ENCODE peak calls at places on chromosomes 3 and 15, in eight cellular contexts. G is ovary, H is NB4, I is heart left ventricle, T is neural progenitor cell, R is MM.1S, S is cardiac muscle cell, Y is HFF-Myc. V is an unnamed sample.

GRCh38 chr15:32942286-32942927 is 224.6 kb downstream of the GREM1 start:
- DNase-seq in H (no peak), S (no peak), I (no peak), Y (no peak), G (no peak), R (no peak), T (no peak), V (no peak)

GRCh38 chr3:156675744-156676466 is 1.5 kb downstream of the TIPARP start:
- DNase-seq in T (no peak), I (peak; percentile 28), Y (peak; percentile 69), S (peak; percentile 44), R (no peak), H (peak; percentile 52), G (peak; percentile 40), V (no peak)

GRCh38 chr3:24843955-24844354 is 349.3 kb upstream of the THRB start:
- DNase-seq in Y (no peak), H (no peak), G (no peak), S (no peak), R (no peak), I (no peak), T (no peak), V (no peak)

GRCh38 chr3:124878561-124879394 is 8.4 kb downstream of the ITGB5 start:
- DNase-seq in S (no peak), Y (peak; percentile 93), I (no peak), G (peak; percentile 39), R (no peak), H (no peak), T (no peak), V (peak; percentile 86)

GRCh38 chr15:29968099-29968892 is 114.5 kb upstream of the GOLGA8J start:
- DNase-seq in T (peak; percentile 68), I (no peak), G (peak; percentile 28), H (no peak), R (no peak), S (peak; percentile 45), Y (no peak), V (no peak)

GRCh38 chr15:91915576-91915975 is 62.1 kb downstream of the SLCO3A1 start:
- DNase-seq in R (no peak), I (no peak), T (no peak), H (no peak), G (no peak), Y (no peak), S (no peak), V (no peak)

GRCh38 chr3:10505791-10506585 is 602 bp upstream of the ATP2B2 start:
- DNase-seq in I (no peak), G (no peak), T (no peak), R (no peak), H (no peak), S (no peak), Y (no peak), V (no peak)

GRCh38 chr3:47985376-47985775 is 30.8 kb downstream of the MAP4 start:
- DNase-seq in G (no peak), I (no peak), H (no peak), S (no peak), Y (no peak), T (no peak), R (no peak), V (no peak)

GRCh38 chr3:64856953-64857516 is 169.2 kb upstream of the ADAMTS9 start:
- DNase-seq in S (no peak), T (no peak), Y (no peak), I (no peak), H (no peak), R (no peak), G (no peak), V (no peak)

DNA sequence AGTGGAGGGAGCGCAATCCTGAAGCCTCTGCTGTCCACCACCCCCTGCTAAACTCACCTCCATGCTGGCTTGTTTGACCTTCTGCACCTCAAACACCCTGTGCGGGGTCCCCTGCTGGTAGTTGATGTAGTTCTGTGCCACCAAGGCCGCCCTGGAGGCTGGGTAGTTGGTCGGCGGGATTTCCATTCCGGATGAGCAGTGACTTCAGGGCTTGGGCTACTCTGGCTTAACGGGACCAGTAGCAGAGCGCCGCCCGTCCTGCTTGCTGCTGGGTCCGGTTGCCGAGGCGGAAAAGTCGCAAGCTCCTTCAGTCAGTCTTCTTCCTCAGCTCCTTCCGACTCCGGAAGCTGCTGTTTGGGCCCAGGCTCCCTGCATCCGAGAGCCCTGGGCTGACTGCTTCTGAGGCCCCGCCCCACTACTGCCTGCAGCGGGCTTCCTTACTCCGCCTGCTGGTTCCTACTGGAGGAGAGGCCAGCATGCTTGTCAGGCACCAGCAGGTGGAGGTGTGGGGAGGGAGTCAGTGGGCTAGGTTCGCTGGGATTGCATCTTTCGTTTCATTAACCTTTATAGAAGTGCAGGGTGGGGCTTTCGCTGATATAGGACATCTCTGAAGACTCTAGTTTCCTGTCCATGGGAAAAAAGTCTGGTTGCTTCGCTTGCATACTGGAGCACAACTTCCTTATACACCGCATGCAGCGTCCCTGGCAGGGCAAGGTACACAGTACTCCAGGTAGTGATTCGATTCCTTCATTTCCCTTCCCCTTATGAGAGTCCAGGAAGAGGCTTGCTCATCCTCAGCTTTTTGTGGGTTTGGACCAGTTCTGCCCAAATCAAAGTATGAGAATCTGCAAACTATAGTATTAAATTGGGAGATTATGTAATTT is at the start of gene LXN:
- DNase-seq in T (peak; percentile 94), I (peak; percentile 84), G (peak; percentile 81), Y (peak; percentile 61), H (no peak), S (peak; percentile 87), R (peak; percentile 97), V (peak; percentile 39)
- TF ChIP-seq CTCF in T (peak; percentile 73), I (peak; percentile 57), G (peak; percentile 57), Y (peak; percentile 85), H (no peak), S (peak; percentile 85), R (peak; percentile 89), V (peak; percentile 90)

GRCh38 chr15:89664951-89665350 is 9.7 kb upstream of the KIF7 start:
- DNase-seq in G (no peak), R (no peak), T (no peak), Y (no peak), I (no peak), H (no peak), S (no peak), V (no peak)
- H3K4me3 ChIP-seq in G (peak overlapping the region; percentile 39), R (no peak overlapping the region), T (peak overlapping the region; percentile 45), Y (peak overlapping the region; percentile 30), I (no peak overlapping the region), H (peak overlapping the region; percentile 16), S (no peak overlapping the region), V (peak overlapping the region; percentile 52)

GRCh38 chr3:144770813-144771400 is 799.3 kb downstream of the DIPK2A start:
- DNase-seq in R (peak; percentile 29), H (peak; percentile 24), G (no peak), Y (peak; percentile 19), S (peak; percentile 51), I (no peak), T (peak; percentile 41), V (no peak)
- TF ChIP-seq CTCF in R (peak; percentile 47), H (no peak), G (no peak), Y (peak; percentile 7), S (peak; percentile 42), I (peak; percentile 45), T (peak; percentile 58), V (peak; percentile 44)

GRCh38 chr15:64891546-64891945 is 20.2 kb upstream of the ANKDD1A start:
- DNase-seq in H (no peak), I (no peak), Y (no peak), G (no peak), T (no peak), R (no peak), S (no peak), V (no peak)

GRCh38 chr15:64893481-64894394 is 18.0 kb upstream of the ANKDD1A start:
- DNase-seq in H (peak; percentile 100), R (peak; percentile 100), Y (peak; percentile 66), S (peak; percentile 96), G (peak; percentile 89), I (peak; percentile 97), T (peak; percentile 97), V (peak; percentile 26)

GRCh38 chr15:64894395-64895056 is 17.2 kb upstream of the ANKDD1A start:
- DNase-seq in T (peak; percentile 83), S (no peak), R (peak; percentile 98), Y (no peak), H (peak; percentile 53), G (no peak), I (no peak), V (no peak)

GRCh38 chr15:64895285-64896065 is 16.2 kb upstream of the ANKDD1A start:
- DNase-seq in I (no peak), H (peak; percentile 86), G (no peak), R (peak; percentile 90), S (no peak), Y (no peak), T (no peak), V (no peak)

DNA sequence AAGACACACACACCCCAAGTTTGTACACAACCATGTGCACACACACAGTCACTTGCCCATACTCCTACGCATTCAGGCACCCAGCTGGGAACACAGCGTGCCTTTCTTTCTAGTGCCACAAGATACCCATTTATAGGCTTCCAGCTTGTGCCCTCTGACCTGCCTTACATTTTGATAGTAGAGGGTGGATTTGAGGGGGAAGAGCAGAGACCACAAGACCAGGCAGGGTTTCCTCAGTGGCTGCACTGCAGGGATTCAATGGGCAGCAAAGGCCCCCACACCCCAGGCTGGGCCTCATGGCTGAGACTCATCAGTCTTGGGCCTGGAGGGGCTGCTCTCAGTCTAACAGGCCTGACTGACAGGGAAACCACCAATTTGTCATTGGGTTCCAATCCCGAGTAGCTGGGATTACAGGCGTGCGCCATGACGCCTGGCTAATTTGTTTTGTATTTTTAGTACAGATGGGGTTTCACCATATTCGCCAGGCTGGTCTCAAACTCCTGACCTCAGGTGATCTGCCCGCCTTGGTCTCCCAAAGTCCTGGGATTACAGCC is 18.8 kb upstream of the ANKDD1A start:
- DNase-seq in Y (no peak), R (no peak), H (peak; percentile 90), T (no peak), S (no peak), I (no peak), G (no peak), V (no peak)
- H3K4me3 ChIP-seq in Y (no peak overlapping the region), R (peak overlapping the region; percentile 44), H (peak overlapping the region; percentile 42), T (no peak overlapping the region), S (no peak overlapping the region), I (no peak overlapping the region), G (no peak overlapping the region), V (no peak overlapping the region)

GRCh38 chr3:197222816-197223419 is 75.5 kb downstream of the DLG1 start:
- DNase-seq in H (no peak), T (no peak), I (no peak), G (no peak), Y (no peak), R (no peak), S (peak; percentile 69), V (no peak)

GRCh38 chr3:197225579-197225978 is 72.8 kb downstream of the DLG1 start:
- DNase-seq in Y (no peak), T (no peak), S (no peak), I (no peak), G (no peak), R (no peak), H (no peak), V (no peak)

GRCh38 chr3:197227780-197228574 is 70.4 kb downstream of the DLG1 start:
- DNase-seq in R (no peak), T (no peak), Y (no peak), S (no peak), G (no peak), H (no peak), I (no peak), V (no peak)

GRCh38 chr3:197226179-197226578 is 72.2 kb downstream of the DLG1 start:
- DNase-seq in S (peak; percentile 47), R (no peak), H (no peak), I (no peak), G (no peak), Y (no peak), T (peak; percentile 33), V (no peak)

GRCh38 chr3:197224034-197224444 is 74.4 kb downstream of the DLG1 start:
- DNase-seq in T (peak; percentile 71), S (peak; percentile 69), G (no peak), Y (peak; percentile 32), H (peak; percentile 64), R (peak; percentile 76), I (no peak), V (no peak)
- TF ChIP-seq CTCF in T (peak; percentile 77), S (peak; percentile 57), G (no peak), Y (peak; percentile 43), H (peak; percentile 29), R (peak; percentile 70), I (peak; percentile 70), V (peak; percentile 66)

V was measured in epithelial cell of proximal tubule.